ENCODE peak calls at places on chromosomes 3 and 15, in ten cellular contexts. One of them, this sample, is unnamed.

GRCh38 chr3:177597325-177598109 is 400.2 kb upstream of the TBL1XR1 start:
- DNase-seq in mesothelial cell of epicardium: no peak
- DNase-seq in GM23248: peak; percentile 90
- DNase-seq in IMR-90: peak; percentile 75
- DNase-seq in activated CD4-positive, alpha-beta T cell treated with anti-CD3 and anti-CD28 coated beads, Interleukin-2, amount 50 U/mL, for 24 hours: peak; percentile 22
- DNase-seq in astrocyte of the hippocampus: peak; percentile 91
- DNase-seq in NCI-H2029: peak; percentile 98
- DNase-seq in upper lobe of left lung: no peak
- DNase-seq in lung microvascular endothelial cell: peak; percentile 91
- DNase-seq in naive thymus-derived CD4-positive, alpha-beta T cell: peak; percentile 53
- DNase-seq in this sample: no peak

GRCh38 chr15:35080226-35080625 is 4.9 kb downstream of the NANOGP8 start:
- DNase-seq in mesothelial cell of epicardium: no peak
- DNase-seq in GM23248: no peak
- DNase-seq in IMR-90: peak; percentile 30
- DNase-seq in activated CD4-positive, alpha-beta T cell treated with anti-CD3 and anti-CD28 coated beads, Interleukin-2, amount 50 U/mL, for 24 hours: no peak
- DNase-seq in astrocyte of the hippocampus: no peak
- DNase-seq in NCI-H2029: no peak
- DNase-seq in upper lobe of left lung: no peak
- DNase-seq in lung microvascular endothelial cell: no peak
- DNase-seq in naive thymus-derived CD4-positive, alpha-beta T cell: no peak
- DNase-seq in this sample: no peak

GRCh38 chr3:73094127-73094526 is 32.7 kb downstream of the EBLN2 start:
- DNase-seq in mesothelial cell of epicardium: no peak
- DNase-seq in GM23248: peak; percentile 45
- DNase-seq in IMR-90: no peak
- DNase-seq in activated CD4-positive, alpha-beta T cell treated with anti-CD3 and anti-CD28 coated beads, Interleukin-2, amount 50 U/mL, for 24 hours: no peak
- DNase-seq in astrocyte of the hippocampus: peak; percentile 9
- DNase-seq in NCI-H2029: no peak
- DNase-seq in upper lobe of left lung: no peak
- DNase-seq in lung microvascular endothelial cell: no peak
- DNase-seq in naive thymus-derived CD4-positive, alpha-beta T cell: no peak
- DNase-seq in this sample: no peak

GRCh38 chr15:60733196-60733595 is 254.3 kb upstream of the ICE2 start:
- DNase-seq in mesothelial cell of epicardium: no peak
- DNase-seq in GM23248: peak; percentile 16
- DNase-seq in IMR-90: no peak
- DNase-seq in activated CD4-positive, alpha-beta T cell treated with anti-CD3 and anti-CD28 coated beads, Interleukin-2, amount 50 U/mL, for 24 hours: no peak
- DNase-seq in astrocyte of the hippocampus: no peak
- DNase-seq in NCI-H2029: no peak
- DNase-seq in upper lobe of left lung: no peak
- DNase-seq in lung microvascular endothelial cell: no peak
- DNase-seq in naive thymus-derived CD4-positive, alpha-beta T cell: no peak
- DNase-seq in this sample: no peak

GRCh38 chr3:7760718-7761117 is 740.9 kb upstream of the LMCD1 start:
- DNase-seq in mesothelial cell of epicardium: no peak
- DNase-seq in GM23248: no peak
- DNase-seq in IMR-90: no peak
- DNase-seq in activated CD4-positive, alpha-beta T cell treated with anti-CD3 and anti-CD28 coated beads, Interleukin-2, amount 50 U/mL, for 24 hours: no peak
- DNase-seq in astrocyte of the hippocampus: peak; percentile 6
- DNase-seq in NCI-H2029: no peak
- DNase-seq in upper lobe of left lung: no peak
- DNase-seq in lung microvascular endothelial cell: no peak
- DNase-seq in naive thymus-derived CD4-positive, alpha-beta T cell: no peak
- DNase-seq in this sample: peak; percentile 84

GRCh38 chr3:131217296-131217741 is 164.3 kb upstream of the NUDT16 start:
- DNase-seq in mesothelial cell of epicardium: no peak
- DNase-seq in GM23248: no peak
- DNase-seq in IMR-90: no peak
- DNase-seq in activated CD4-positive, alpha-beta T cell treated with anti-CD3 and anti-CD28 coated beads, Interleukin-2, amount 50 U/mL, for 24 hours: no peak
- DNase-seq in astrocyte of the hippocampus: peak; percentile 68
- DNase-seq in NCI-H2029: no peak
- DNase-seq in upper lobe of left lung: no peak
- DNase-seq in lung microvascular endothelial cell: no peak
- DNase-seq in naive thymus-derived CD4-positive, alpha-beta T cell: no peak
- DNase-seq in this sample: no peak

GRCh38 chr15:64825081-64825430 is 391 bp downstream of the PIF1 start:
- DNase-seq in mesothelial cell of epicardium: no peak
- DNase-seq in GM23248: peak; percentile 40
- DNase-seq in IMR-90: no peak
- DNase-seq in activated CD4-positive, alpha-beta T cell treated with anti-CD3 and anti-CD28 coated beads, Interleukin-2, amount 50 U/mL, for 24 hours: no peak
- DNase-seq in astrocyte of the hippocampus: no peak
- DNase-seq in NCI-H2029: no peak
- DNase-seq in upper lobe of left lung: no peak
- DNase-seq in lung microvascular endothelial cell: peak; percentile 31
- DNase-seq in naive thymus-derived CD4-positive, alpha-beta T cell: no peak
- DNase-seq in this sample: no peak

GRCh38 chr3:58059349-58060321 is 51.4 kb downstream of the FLNB start:
- DNase-seq in mesothelial cell of epicardium: no peak
- DNase-seq in GM23248: peak; percentile 94
- DNase-seq in IMR-90: peak; percentile 99
- DNase-seq in activated CD4-positive, alpha-beta T cell treated with anti-CD3 and anti-CD28 coated beads, Interleukin-2, amount 50 U/mL, for 24 hours: no peak
- DNase-seq in astrocyte of the hippocampus: peak; percentile 75
- DNase-seq in NCI-H2029: no peak
- DNase-seq in upper lobe of left lung: no peak
- DNase-seq in lung microvascular endothelial cell: peak; percentile 33
- DNase-seq in naive thymus-derived CD4-positive, alpha-beta T cell: no peak
- DNase-seq in this sample: no peak

GRCh38 chr3:128317101-128317697 is 149.5 kb downstream of the DNAJB8 start:
- DNase-seq in mesothelial cell of epicardium: peak; percentile 33
- DNase-seq in GM23248: no peak
- DNase-seq in IMR-90: no peak
- DNase-seq in activated CD4-positive, alpha-beta T cell treated with anti-CD3 and anti-CD28 coated beads, Interleukin-2, amount 50 U/mL, for 24 hours: no peak
- DNase-seq in astrocyte of the hippocampus: peak; percentile 57
- DNase-seq in NCI-H2029: no peak
- DNase-seq in upper lobe of left lung: peak; percentile 43
- DNase-seq in lung microvascular endothelial cell: no peak
- DNase-seq in naive thymus-derived CD4-positive, alpha-beta T cell: no peak
- DNase-seq in this sample: no peak

GRCh38 chr3:8319935-8320634 is 181.5 kb upstream of the LMCD1 start:
- DNase-seq in mesothelial cell of epicardium: no peak
- DNase-seq in GM23248: peak; percentile 81
- DNase-seq in IMR-90: peak; percentile 77
- DNase-seq in activated CD4-positive, alpha-beta T cell treated with anti-CD3 and anti-CD28 coated beads, Interleukin-2, amount 50 U/mL, for 24 hours: no peak
- DNase-seq in astrocyte of the hippocampus: peak; percentile 75
- DNase-seq in NCI-H2029: no peak
- DNase-seq in upper lobe of left lung: no peak
- DNase-seq in lung microvascular endothelial cell: no peak
- DNase-seq in naive thymus-derived CD4-positive, alpha-beta T cell: no peak
- DNase-seq in this sample: no peak

GRCh38 chr15:68347392-68347791 is 69.8 kb downstream of the FEM1B start:
- DNase-seq in mesothelial cell of epicardium: no peak
- DNase-seq in GM23248: no peak
- DNase-seq in IMR-90: peak; percentile 90
- DNase-seq in activated CD4-positive, alpha-beta T cell treated with anti-CD3 and anti-CD28 coated beads, Interleukin-2, amount 50 U/mL, for 24 hours: no peak
- DNase-seq in astrocyte of the hippocampus: no peak
- DNase-seq in NCI-H2029: no peak
- DNase-seq in upper lobe of left lung: no peak
- DNase-seq in lung microvascular endothelial cell: peak; percentile 41
- DNase-seq in naive thymus-derived CD4-positive, alpha-beta T cell: no peak
- DNase-seq in this sample: no peak

GRCh38 chr15:91696981-91697380 is 156.5 kb upstream of the SLCO3A1 start:
- DNase-seq in mesothelial cell of epicardium: no peak
- DNase-seq in GM23248: no peak
- DNase-seq in IMR-90: no peak
- DNase-seq in activated CD4-positive, alpha-beta T cell treated with anti-CD3 and anti-CD28 coated beads, Interleukin-2, amount 50 U/mL, for 24 hours: no peak
- DNase-seq in astrocyte of the hippocampus: no peak
- DNase-seq in NCI-H2029: no peak
- DNase-seq in upper lobe of left lung: no peak
- DNase-seq in lung microvascular endothelial cell: no peak
- DNase-seq in naive thymus-derived CD4-positive, alpha-beta T cell: no peak
- DNase-seq in this sample: no peak

GRCh38 chr3:196471551-196471950 is 32.0 kb downstream of the RNF168 start:
- DNase-seq in mesothelial cell of epicardium: no peak
- DNase-seq in GM23248: peak; percentile 72
- DNase-seq in IMR-90: peak; percentile 73
- DNase-seq in activated CD4-positive, alpha-beta T cell treated with anti-CD3 and anti-CD28 coated beads, Interleukin-2, amount 50 U/mL, for 24 hours: no peak
- DNase-seq in astrocyte of the hippocampus: no peak
- DNase-seq in NCI-H2029: no peak
- DNase-seq in upper lobe of left lung: no peak
- DNase-seq in lung microvascular endothelial cell: no peak
- DNase-seq in naive thymus-derived CD4-positive, alpha-beta T cell: no peak
- DNase-seq in this sample: no peak

GRCh38 chr15:27025411-27026051 is 54.5 kb downstream of the GABRG3 start:
- DNase-seq in mesothelial cell of epicardium: no peak
- DNase-seq in GM23248: no peak
- DNase-seq in IMR-90: no peak
- DNase-seq in activated CD4-positive, alpha-beta T cell treated with anti-CD3 and anti-CD28 coated beads, Interleukin-2, amount 50 U/mL, for 24 hours: no peak
- DNase-seq in astrocyte of the hippocampus: peak; percentile 35
- DNase-seq in NCI-H2029: no peak
- DNase-seq in upper lobe of left lung: no peak
- DNase-seq in lung microvascular endothelial cell: peak; percentile 1
- DNase-seq in naive thymus-derived CD4-positive, alpha-beta T cell: no peak
- DNase-seq in this sample: peak; percentile 55

GRCh38 chr15:100101389-100102089 is 240.2 kb downstream of the ADAMTS17 start:
- DNase-seq in mesothelial cell of epicardium: no peak
- DNase-seq in GM23248: no peak
- DNase-seq in IMR-90: no peak
- DNase-seq in activated CD4-positive, alpha-beta T cell treated with anti-CD3 and anti-CD28 coated beads, Interleukin-2, amount 50 U/mL, for 24 hours: no peak
- DNase-seq in astrocyte of the hippocampus: no peak
- DNase-seq in NCI-H2029: no peak
- DNase-seq in upper lobe of left lung: no peak
- DNase-seq in lung microvascular endothelial cell: no peak
- DNase-seq in naive thymus-derived CD4-positive, alpha-beta T cell: no peak
- DNase-seq in this sample: no peak

GRCh38 chr3:195580733-195581443 is 2.9 kb downstream of the APOD start:
- DNase-seq in mesothelial cell of epicardium: no peak
- DNase-seq in GM23248: peak; percentile 83
- DNase-seq in IMR-90: peak; percentile 65
- DNase-seq in activated CD4-positive, alpha-beta T cell treated with anti-CD3 and anti-CD28 coated beads, Interleukin-2, amount 50 U/mL, for 24 hours: no peak
- DNase-seq in astrocyte of the hippocampus: peak; percentile 20
- DNase-seq in NCI-H2029: no peak
- DNase-seq in upper lobe of left lung: no peak
- DNase-seq in lung microvascular endothelial cell: no peak
- DNase-seq in naive thymus-derived CD4-positive, alpha-beta T cell: no peak
- DNase-seq in this sample: no peak

GRCh38 chr3:181756645-181757044 is 44.9 kb downstream of the SOX2 start:
- DNase-seq in mesothelial cell of epicardium: no peak
- DNase-seq in GM23248: no peak
- DNase-seq in IMR-90: no peak
- DNase-seq in activated CD4-positive, alpha-beta T cell treated with anti-CD3 and anti-CD28 coated beads, Interleukin-2, amount 50 U/mL, for 24 hours: no peak
- DNase-seq in astrocyte of the hippocampus: no peak
- DNase-seq in NCI-H2029: no peak
- DNase-seq in upper lobe of left lung: no peak
- DNase-seq in lung microvascular endothelial cell: no peak
- DNase-seq in naive thymus-derived CD4-positive, alpha-beta T cell: no peak
- DNase-seq in this sample: no peak

GRCh38 chr15:95425859-95426258 is 904.6 kb upstream of the NR2F2 start:
- DNase-seq in mesothelial cell of epicardium: no peak
- DNase-seq in GM23248: no peak
- DNase-seq in IMR-90: no peak
- DNase-seq in activated CD4-positive, alpha-beta T cell treated with anti-CD3 and anti-CD28 coated beads, Interleukin-2, amount 50 U/mL, for 24 hours: no peak
- DNase-seq in astrocyte of the hippocampus: no peak
- DNase-seq in NCI-H2029: no peak
- DNase-seq in upper lobe of left lung: no peak
- DNase-seq in lung microvascular endothelial cell: no peak
- DNase-seq in naive thymus-derived CD4-positive, alpha-beta T cell: no peak
- DNase-seq in this sample: no peak

GRCh38 chr3:129623447-129624118 is 17.1 kb upstream of the PLXND1 start:
- DNase-seq in mesothelial cell of epicardium: no peak
- DNase-seq in GM23248: no peak
- DNase-seq in IMR-90: no peak
- DNase-seq in activated CD4-positive, alpha-beta T cell treated with anti-CD3 and anti-CD28 coated beads, Interleukin-2, amount 50 U/mL, for 24 hours: no peak
- DNase-seq in astrocyte of the hippocampus: no peak
- DNase-seq in NCI-H2029: peak; percentile 45
- DNase-seq in upper lobe of left lung: no peak
- DNase-seq in lung microvascular endothelial cell: peak; percentile 77
- DNase-seq in naive thymus-derived CD4-positive, alpha-beta T cell: no peak
- DNase-seq in this sample: no peak

GRCh38 chr3:44848634-44849033 is 13.1 kb upstream of the TMEM42 start:
- DNase-seq in mesothelial cell of epicardium: no peak
- DNase-seq in GM23248: no peak
- DNase-seq in IMR-90: no peak
- DNase-seq in activated CD4-positive, alpha-beta T cell treated with anti-CD3 and anti-CD28 coated beads, Interleukin-2, amount 50 U/mL, for 24 hours: no peak
- DNase-seq in astrocyte of the hippocampus: no peak
- DNase-seq in NCI-H2029: no peak
- DNase-seq in upper lobe of left lung: no peak
- DNase-seq in lung microvascular endothelial cell: no peak
- DNase-seq in naive thymus-derived CD4-positive, alpha-beta T cell: no peak
- DNase-seq in this sample: no peak

GRCh38 chr3:184540777-184541681 is 20.6 kb upstream of the EPHB3 start:
- DNase-seq in mesothelial cell of epicardium: peak; percentile 87
- DNase-seq in GM23248: peak; percentile 57
- DNase-seq in IMR-90: peak; percentile 6
- DNase-seq in activated CD4-positive, alpha-beta T cell treated with anti-CD3 and anti-CD28 coated beads, Interleukin-2, amount 50 U/mL, for 24 hours: peak; percentile 66
- DNase-seq in astrocyte of the hippocampus: peak; percentile 74
- DNase-seq in NCI-H2029: peak; percentile 87
- DNase-seq in upper lobe of left lung: no peak
- DNase-seq in lung microvascular endothelial cell: peak; percentile 82
- DNase-seq in naive thymus-derived CD4-positive, alpha-beta T cell: peak; percentile 55
- DNase-seq in this sample: peak; percentile 90

GRCh38 chr3:20310629-20311028 is 124.6 kb upstream of the SGO1 start:
- DNase-seq in mesothelial cell of epicardium: no peak
- DNase-seq in GM23248: peak; percentile 10
- DNase-seq in IMR-90: no peak
- DNase-seq in activated CD4-positive, alpha-beta T cell treated with anti-CD3 and anti-CD28 coated beads, Interleukin-2, amount 50 U/mL, for 24 hours: no peak
- DNase-seq in astrocyte of the hippocampus: peak; percentile 13
- DNase-seq in NCI-H2029: no peak
- DNase-seq in upper lobe of left lung: no peak
- DNase-seq in lung microvascular endothelial cell: no peak
- DNase-seq in naive thymus-derived CD4-positive, alpha-beta T cell: no peak
- DNase-seq in this sample: no peak

GRCh38 chr3:60277376-60277800 is 973.9 kb downstream of the FHIT start:
- DNase-seq in mesothelial cell of epicardium: no peak
- DNase-seq in GM23248: no peak
- DNase-seq in IMR-90: no peak
- DNase-seq in activated CD4-positive, alpha-beta T cell treated with anti-CD3 and anti-CD28 coated beads, Interleukin-2, amount 50 U/mL, for 24 hours: no peak
- DNase-seq in astrocyte of the hippocampus: no peak
- DNase-seq in NCI-H2029: no peak
- DNase-seq in upper lobe of left lung: no peak
- DNase-seq in lung microvascular endothelial cell: no peak
- DNase-seq in naive thymus-derived CD4-positive, alpha-beta T cell: no peak
- DNase-seq in this sample: no peak

GRCh38 chr3:174170248-174170647 is 688.9 kb upstream of the NAALADL2 start:
- DNase-seq in mesothelial cell of epicardium: no peak
- DNase-seq in GM23248: no peak
- DNase-seq in IMR-90: peak; percentile 10
- DNase-seq in activated CD4-positive, alpha-beta T cell treated with anti-CD3 and anti-CD28 coated beads, Interleukin-2, amount 50 U/mL, for 24 hours: no peak
- DNase-seq in astrocyte of the hippocampus: no peak
- DNase-seq in NCI-H2029: no peak
- DNase-seq in upper lobe of left lung: no peak
- DNase-seq in lung microvascular endothelial cell: no peak
- DNase-seq in naive thymus-derived CD4-positive, alpha-beta T cell: no peak
- DNase-seq in this sample: no peak

This sample was measured in esophagus muscularis mucosa.